ENCODE peak calls at places on chromosome 12, in five cellular contexts. One of them, this sample, is unnamed.
A peak's percentile ranks its signal among the peaks of the same experiment; 100 is the strongest.

GRCh38 chr12:63862187-63863107 is 17.9 kb downstream of the SRGAP1 start:
- DNase-seq in endothelial cell of umbilical vein: peak; percentile 19
- DNase-seq in Panc1: peak; percentile 67
- DNase-seq in GM12878: no peak
- DNase-seq in HFFc6: peak; percentile 41
- DNase-seq in this sample: no peak

GRCh38 chr12:79827484-79827883 is 107.4 kb downstream of the PPP1R12A start:
- DNase-seq in endothelial cell of umbilical vein: no peak
- DNase-seq in Panc1: no peak
- DNase-seq in GM12878: no peak
- DNase-seq in HFFc6: no peak
- DNase-seq in this sample: no peak

GRCh38 chr12:49548822-49549648 is 10.2 kb downstream of the KCNH3 start:
- DNase-seq in endothelial cell of umbilical vein: peak; percentile 31
- DNase-seq in Panc1: no peak
- DNase-seq in GM12878: no peak
- DNase-seq in HFFc6: no peak
- DNase-seq in this sample: no peak

GRCh38 chr12:83827193-83827592 is 1085.4 kb downstream of the SLC6A15 start:
- DNase-seq in endothelial cell of umbilical vein: no peak
- DNase-seq in Panc1: no peak
- DNase-seq in GM12878: no peak
- DNase-seq in HFFc6: no peak
- DNase-seq in this sample: no peak

GRCh38 chr12:113019045-113019444 is 37.5 kb upstream of the DTX1 start:
- DNase-seq in endothelial cell of umbilical vein: peak; percentile 75
- DNase-seq in Panc1: no peak
- DNase-seq in GM12878: no peak
- DNase-seq in HFFc6: no peak
- DNase-seq in this sample: no peak

GRCh38 chr12:87779016-87779415 is 250.2 kb downstream of the C12orf50 start:
- DNase-seq in endothelial cell of umbilical vein: no peak
- DNase-seq in Panc1: no peak
- DNase-seq in GM12878: no peak
- DNase-seq in HFFc6: no peak
- DNase-seq in this sample: no peak

GRCh38 chr12:2531371-2531770 is 263.4 kb upstream of the FKBP4 start:
- DNase-seq in endothelial cell of umbilical vein: no peak
- DNase-seq in Panc1: no peak
- DNase-seq in GM12878: no peak
- DNase-seq in HFFc6: no peak
- DNase-seq in this sample: no peak

GRCh38 chr12:44915958-44916357 is 39.8 kb upstream of the NELL2 start:
- DNase-seq in endothelial cell of umbilical vein: no peak
- DNase-seq in Panc1: no peak
- DNase-seq in GM12878: no peak
- DNase-seq in HFFc6: no peak
- DNase-seq in this sample: no peak

GRCh38 chr12:89261982-89262381 is 90.3 kb downstream of the DUSP6 start:
- DNase-seq in endothelial cell of umbilical vein: no peak
- DNase-seq in Panc1: no peak
- DNase-seq in GM12878: no peak
- DNase-seq in HFFc6: no peak
- DNase-seq in this sample: no peak

GRCh38 chr12:124993568-124994434 is at the start of gene BRI3BP:
- DNase-seq in endothelial cell of umbilical vein: peak; percentile 36
- DNase-seq in Panc1: no peak
- DNase-seq in GM12878: no peak
- DNase-seq in HFFc6: no peak
- DNase-seq in this sample: no peak

GRCh38 chr12:113310489-113310888 is 24.4 kb downstream of the SLC8B1 start:
- DNase-seq in endothelial cell of umbilical vein: no peak
- DNase-seq in Panc1: no peak
- DNase-seq in GM12878: no peak
- DNase-seq in HFFc6: no peak
- DNase-seq in this sample: no peak

GRCh38 chr12:103623716-103624115 is 36.6 kb downstream of the STAB2 start:
- DNase-seq in endothelial cell of umbilical vein: no peak
- DNase-seq in Panc1: no peak
- DNase-seq in GM12878: no peak
- DNase-seq in HFFc6: peak; percentile 28
- DNase-seq in this sample: no peak

GRCh38 chr12:89451876-89452275 is 72.7 kb downstream of the GALNT4 start:
- DNase-seq in endothelial cell of umbilical vein: peak; percentile 74
- DNase-seq in Panc1: no peak
- DNase-seq in GM12878: no peak
- DNase-seq in HFFc6: peak; percentile 34
- DNase-seq in this sample: no peak

GRCh38 chr12:124310178-124310577 is 15.3 kb downstream of the RFLNA start:
- DNase-seq in endothelial cell of umbilical vein: no peak
- DNase-seq in Panc1: no peak
- DNase-seq in GM12878: no peak
- DNase-seq in HFFc6: no peak
- DNase-seq in this sample: no peak

GRCh38 chr12:24750263-24750662 is 198.6 kb downstream of the BCAT1 start:
- DNase-seq in endothelial cell of umbilical vein: no peak
- DNase-seq in Panc1: no peak
- DNase-seq in GM12878: no peak
- DNase-seq in HFFc6: no peak
- DNase-seq in this sample: no peak

GRCh38 chr12:110354172-110354780 is 49.2 kb downstream of the ANAPC7 start:
- DNase-seq in endothelial cell of umbilical vein: peak; percentile 95
- DNase-seq in Panc1: no peak
- DNase-seq in GM12878: no peak
- DNase-seq in HFFc6: no peak
- DNase-seq in this sample: no peak

GRCh38 chr12:120388711-120389431 is 19.9 kb upstream of the MSI1 start:
- DNase-seq in endothelial cell of umbilical vein: no peak
- DNase-seq in Panc1: no peak
- DNase-seq in GM12878: no peak
- DNase-seq in HFFc6: no peak
- DNase-seq in this sample: no peak

GRCh38 chr12:107612508-107612907 is 73.1 kb upstream of the PWP1 start:
- DNase-seq in endothelial cell of umbilical vein: no peak
- DNase-seq in Panc1: no peak
- DNase-seq in GM12878: no peak
- DNase-seq in HFFc6: no peak
- DNase-seq in this sample: no peak

GRCh38 chr12:43277630-43278267 is 274.3 kb downstream of the ADAMTS20 start:
- DNase-seq in endothelial cell of umbilical vein: peak; percentile 80
- DNase-seq in Panc1: peak; percentile 10
- DNase-seq in GM12878: no peak
- DNase-seq in HFFc6: no peak
- DNase-seq in this sample: no peak

GRCh38 chr12:114694436-114695304 is 10.7 kb upstream of the TBX3 start:
- DNase-seq in endothelial cell of umbilical vein: no peak
- DNase-seq in Panc1: no peak
- DNase-seq in GM12878: no peak
- DNase-seq in HFFc6: no peak
- DNase-seq in this sample: no peak

GRCh38 chr12:21989819-21990412 is 48.7 kb upstream of the ABCC9 start:
- DNase-seq in endothelial cell of umbilical vein: peak; percentile 41
- DNase-seq in Panc1: no peak
- DNase-seq in GM12878: no peak
- DNase-seq in HFFc6: peak; percentile 6
- DNase-seq in this sample: no peak

GRCh38 chr12:70365648-70366518 is at the start of gene KCNMB4:
- DNase-seq in endothelial cell of umbilical vein: peak; percentile 51
- DNase-seq in Panc1: no peak
- DNase-seq in GM12878: peak; percentile 7
- DNase-seq in HFFc6: no peak
- DNase-seq in this sample: peak; percentile 90

GRCh38 chr12:114018669-114019068 is 52.5 kb upstream of the RBM19 start:
- DNase-seq in endothelial cell of umbilical vein: no peak
- DNase-seq in Panc1: no peak
- DNase-seq in GM12878: no peak
- DNase-seq in HFFc6: peak; percentile 37
- DNase-seq in this sample: no peak

GRCh38 chr12:22287056-22287455 is 47.5 kb downstream of the ST8SIA1 start:
- DNase-seq in endothelial cell of umbilical vein: no peak
- DNase-seq in Panc1: no peak
- DNase-seq in GM12878: no peak
- DNase-seq in HFFc6: no peak
- DNase-seq in this sample: no peak

GRCh38 chr12:2372735-2373134 is 319.9 kb downstream of the CACNA1C start:
- DNase-seq in endothelial cell of umbilical vein: no peak
- DNase-seq in Panc1: no peak
- DNase-seq in GM12878: no peak
- DNase-seq in HFFc6: no peak
- DNase-seq in this sample: no peak

GRCh38 chr12:41917827-41918445 is 226.7 kb downstream of the GXYLT1 start:
- DNase-seq in endothelial cell of umbilical vein: peak; percentile 73
- DNase-seq in Panc1: no peak
- DNase-seq in GM12878: no peak
- DNase-seq in HFFc6: no peak
- DNase-seq in this sample: no peak

DNA sequence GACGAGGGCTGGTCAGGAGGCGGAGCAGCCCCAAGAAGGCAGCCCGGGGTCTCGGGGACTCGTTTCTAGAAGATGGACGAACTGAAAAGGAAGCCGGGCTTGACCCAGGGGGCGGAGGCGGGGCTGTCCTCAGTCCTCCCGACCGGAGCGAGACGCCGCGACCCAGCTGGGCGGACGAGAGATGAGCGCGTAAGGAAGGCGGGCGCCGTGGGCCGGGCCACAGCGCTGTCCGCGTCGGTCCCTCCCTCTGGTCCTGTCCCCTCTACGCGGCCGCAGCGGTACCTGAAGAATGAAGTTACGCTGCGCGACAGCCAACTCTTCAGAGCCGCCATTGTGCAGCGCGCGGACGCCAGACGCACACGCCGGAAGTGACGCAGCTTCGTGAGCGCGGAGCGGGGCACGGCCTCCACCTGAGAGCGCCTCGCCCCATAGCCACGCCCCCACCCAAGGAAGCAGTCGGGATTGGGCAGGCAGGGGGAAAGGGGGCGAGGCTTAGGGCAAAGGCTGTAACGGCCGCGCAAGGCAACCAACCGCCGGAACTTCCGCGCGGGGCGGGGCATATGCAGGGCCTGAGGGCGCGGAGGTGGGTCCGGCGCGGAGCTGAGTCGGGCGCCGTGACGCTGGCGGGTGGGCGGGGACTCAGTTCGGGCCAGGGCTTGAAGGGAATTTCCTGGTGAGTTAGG is at the start of gene DIABLO:
- DNase-seq in endothelial cell of umbilical vein: peak; percentile 100
- DNase-seq in Panc1: peak; percentile 86
- DNase-seq in GM12878: peak; percentile 96
- DNase-seq in HFFc6: peak; percentile 99
- DNase-seq in this sample: peak; percentile 100
- TF ChIP-seq CTCF in endothelial cell of umbilical vein: no peak
- TF ChIP-seq CTCF in Panc1: no peak
- TF ChIP-seq CTCF in GM12878: no peak
- TF ChIP-seq CTCF in HFFc6: no peak
- TF ChIP-seq CTCF in this sample: no peak

GRCh38 chr12:19750116-19750644 is 310.9 kb downstream of the AEBP2 start:
- DNase-seq in endothelial cell of umbilical vein: no peak
- DNase-seq in Panc1: no peak
- DNase-seq in GM12878: no peak
- DNase-seq in HFFc6: no peak
- DNase-seq in this sample: no peak

GRCh38 chr12:19757317-19757877 is 318.1 kb downstream of the AEBP2 start:
- DNase-seq in endothelial cell of umbilical vein: peak; percentile 64
- DNase-seq in Panc1: no peak
- DNase-seq in GM12878: peak; percentile 5
- DNase-seq in HFFc6: peak; percentile 31
- DNase-seq in this sample: no peak

GRCh38 chr12:19755141-19755540 is 315.8 kb downstream of the AEBP2 start:
- DNase-seq in endothelial cell of umbilical vein: no peak
- DNase-seq in Panc1: no peak
- DNase-seq in GM12878: no peak
- DNase-seq in HFFc6: no peak
- DNase-seq in this sample: no peak

DNA sequence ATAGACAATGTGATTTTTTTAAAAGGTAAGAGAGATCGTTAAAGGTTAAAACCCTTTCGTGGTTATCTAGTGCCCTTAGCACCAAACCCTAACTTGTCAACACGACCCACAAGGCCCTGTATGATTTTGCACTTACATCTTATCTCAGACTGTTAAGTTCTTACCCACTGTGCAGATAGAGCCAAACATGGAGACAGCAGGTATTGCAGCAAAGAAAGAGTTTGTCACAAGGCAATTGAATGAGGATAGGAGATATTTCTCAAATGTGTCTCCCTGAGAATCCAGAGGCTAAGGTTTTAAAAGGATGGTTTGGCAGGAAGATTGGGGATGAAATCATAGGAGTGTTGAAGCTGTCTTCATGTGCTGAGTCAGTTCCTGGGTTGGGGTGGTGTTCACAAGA is 313.4 kb downstream of the AEBP2 start:
- DNase-seq in endothelial cell of umbilical vein: no peak
- DNase-seq in Panc1: no peak
- DNase-seq in GM12878: no peak
- DNase-seq in HFFc6: no peak
- DNase-seq in this sample: no peak
- TF ChIP-seq CTCF in endothelial cell of umbilical vein: no peak
- TF ChIP-seq CTCF in Panc1: no peak
- TF ChIP-seq CTCF in GM12878: no peak
- TF ChIP-seq CTCF in HFFc6: no peak
- TF ChIP-seq CTCF in this sample: no peak

DNA sequence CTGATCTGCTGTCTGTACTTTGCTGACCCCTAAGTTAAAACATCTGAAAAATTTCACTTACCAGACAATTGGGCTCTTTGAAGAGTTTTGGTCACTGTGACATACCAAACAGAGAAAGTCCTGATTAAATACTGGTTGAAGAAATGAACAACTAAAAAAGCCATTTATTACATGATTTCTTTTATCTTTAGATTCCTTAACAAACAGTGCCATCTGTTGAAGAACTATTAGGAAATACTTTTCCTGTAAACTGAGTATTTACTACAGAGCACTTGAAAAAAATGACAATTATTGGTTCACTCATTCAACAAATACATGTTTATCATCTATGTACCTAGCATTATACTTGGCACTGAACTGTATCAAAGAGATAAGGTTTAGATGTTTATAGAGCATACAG is 6.5 kb upstream of the WASHC4 start:
- DNase-seq in endothelial cell of umbilical vein: peak; percentile 22
- DNase-seq in Panc1: no peak
- DNase-seq in GM12878: no peak
- DNase-seq in HFFc6: peak; percentile 28
- DNase-seq in this sample: no peak
- TF ChIP-seq CTCF in endothelial cell of umbilical vein: no peak
- TF ChIP-seq CTCF in Panc1: peak; percentile 27
- TF ChIP-seq CTCF in GM12878: no peak
- TF ChIP-seq CTCF in HFFc6: peak; percentile 58
- TF ChIP-seq CTCF in this sample: peak; percentile 80

GRCh38 chr12:81639196-81639595 is 120.0 kb downstream of the PPFIA2 start:
- DNase-seq in endothelial cell of umbilical vein: no peak
- DNase-seq in Panc1: no peak
- DNase-seq in GM12878: no peak
- DNase-seq in HFFc6: no peak
- DNase-seq in this sample: no peak

DNA sequence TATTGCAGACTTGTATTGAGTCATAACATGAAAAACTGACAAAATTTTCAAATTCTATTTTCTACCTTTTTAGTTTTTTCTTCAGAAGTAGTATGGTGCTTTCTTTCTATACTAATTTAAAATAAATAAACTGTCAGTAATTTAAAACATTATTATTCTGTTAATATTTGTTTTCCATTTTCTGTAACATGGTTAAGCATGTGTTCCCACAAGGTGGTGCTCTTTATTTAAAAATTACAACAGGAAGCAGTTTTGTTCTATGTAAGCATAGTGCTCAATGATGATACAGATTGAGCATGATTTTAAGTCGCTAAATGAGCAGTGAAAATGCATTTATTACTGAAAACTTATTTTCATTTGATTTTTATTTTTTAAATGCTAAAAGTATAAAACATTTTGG is 114.6 kb downstream of the PPFIA2 start:
- DNase-seq in endothelial cell of umbilical vein: peak; percentile 41
- DNase-seq in Panc1: no peak
- DNase-seq in GM12878: no peak
- DNase-seq in HFFc6: peak; percentile 10
- DNase-seq in this sample: no peak
- TF ChIP-seq CTCF in endothelial cell of umbilical vein: no peak
- TF ChIP-seq CTCF in Panc1: peak; percentile 17
- TF ChIP-seq CTCF in GM12878: peak; percentile 61
- TF ChIP-seq CTCF in HFFc6: peak; percentile 63
- TF ChIP-seq CTCF in this sample: peak; percentile 87

This sample was measured in chondrocyte.